ENCODE peak calls at places on chromosomes 12 and 14, in four cellular contexts. One of them, this sample, is unnamed.

GRCh38 chr14:94171208-94171607 is 2.9 kb upstream of the PPP4R4 start:
- DNase-seq in GM23248: peak; percentile 71
- DNase-seq in fibroblast of lung: no peak
- DNase-seq in cardiac muscle cell: no peak
- DNase-seq in this sample: no peak

GRCh38 chr14:100666851-100667250 is 59.8 kb upstream of the DLK1 start:
- DNase-seq in GM23248: no peak
- DNase-seq in fibroblast of lung: no peak
- DNase-seq in cardiac muscle cell: no peak
- DNase-seq in this sample: no peak

GRCh38 chr12:1834186-1834925 is 14.0 kb downstream of the LRTM2 start:
- DNase-seq in GM23248: no peak
- DNase-seq in fibroblast of lung: no peak
- DNase-seq in cardiac muscle cell: no peak
- DNase-seq in this sample: no peak

GRCh38 chr14:61551419-61551818 is 143.9 kb upstream of the HIF1A start:
- DNase-seq in GM23248: no peak
- DNase-seq in fibroblast of lung: no peak
- DNase-seq in cardiac muscle cell: no peak
- DNase-seq in this sample: no peak

GRCh38 chr14:26863736-26864135 is 265.9 kb upstream of the NOVA1 start:
- DNase-seq in GM23248: peak; percentile 72
- DNase-seq in fibroblast of lung: peak; percentile 41
- DNase-seq in cardiac muscle cell: peak; percentile 60
- DNase-seq in this sample: no peak

GRCh38 chr12:68240079-68240478 is 13.3 kb downstream of the IL22 start:
- DNase-seq in GM23248: peak; percentile 96
- DNase-seq in fibroblast of lung: peak; percentile 77
- DNase-seq in cardiac muscle cell: peak; percentile 82
- DNase-seq in this sample: peak; percentile 44

GRCh38 chr12:105084251-105085250 is at the start of gene ALDH1L2:
- DNase-seq in GM23248: peak; percentile 97
- DNase-seq in fibroblast of lung: peak; percentile 93
- DNase-seq in cardiac muscle cell: peak; percentile 96
- DNase-seq in this sample: peak; percentile 94

GRCh38 chr12:67650127-67650495 is 1.6 kb downstream of the DYRK2 start:
- DNase-seq in GM23248: no peak
- DNase-seq in fibroblast of lung: peak; percentile 18
- DNase-seq in cardiac muscle cell: no peak
- DNase-seq in this sample: peak; percentile 41

GRCh38 chr12:30952036-30952435 is 25.5 kb downstream of the TSPAN11 start:
- DNase-seq in GM23248: peak; percentile 21
- DNase-seq in fibroblast of lung: no peak
- DNase-seq in cardiac muscle cell: no peak
- DNase-seq in this sample: no peak

GRCh38 chr14:35964736-35965135 is 138.6 kb downstream of the BRMS1L start:
- DNase-seq in GM23248: no peak
- DNase-seq in fibroblast of lung: no peak
- DNase-seq in cardiac muscle cell: no peak
- DNase-seq in this sample: no peak

GRCh38 chr12:113190761-113191160 is 5.2 kb downstream of the RITA1 start:
- DNase-seq in GM23248: peak; percentile 28
- DNase-seq in fibroblast of lung: peak; percentile 42
- DNase-seq in cardiac muscle cell: peak; percentile 30
- DNase-seq in this sample: no peak

GRCh38 chr12:123896786-123897185 is 75.8 kb downstream of the CCDC92 start:
- DNase-seq in GM23248: peak; percentile 84
- DNase-seq in fibroblast of lung: peak; percentile 82
- DNase-seq in cardiac muscle cell: peak; percentile 78
- DNase-seq in this sample: no peak

GRCh38 chr14:53152627-53152908 is 555 bp downstream of the DDHD1 start:
- DNase-seq in GM23248: peak; percentile 62
- DNase-seq in fibroblast of lung: peak; percentile 17
- DNase-seq in cardiac muscle cell: no peak
- DNase-seq in this sample: no peak

GRCh38 chr12:12804432-12804886 is 8.7 kb upstream of the DDX47 start:
- DNase-seq in GM23248: peak; percentile 96
- DNase-seq in fibroblast of lung: peak; percentile 64
- DNase-seq in cardiac muscle cell: no peak
- DNase-seq in this sample: no peak

GRCh38 chr14:22598896-22599244 is 770 bp downstream of the ABHD4 start:
- DNase-seq in GM23248: peak; percentile 86
- DNase-seq in fibroblast of lung: peak; percentile 71
- DNase-seq in cardiac muscle cell: peak; percentile 44
- DNase-seq in this sample: peak; percentile 64

GRCh38 chr12:19198272-19198671 is 68.7 kb downstream of the PLEKHA5 start:
- DNase-seq in GM23248: peak; percentile 73
- DNase-seq in fibroblast of lung: peak; percentile 32
- DNase-seq in cardiac muscle cell: peak; percentile 56
- DNase-seq in this sample: no peak

GRCh38 chr12:68769941-68770340 is 24.0 kb downstream of the SLC35E3 start:
- DNase-seq in GM23248: no peak
- DNase-seq in fibroblast of lung: no peak
- DNase-seq in cardiac muscle cell: no peak
- DNase-seq in this sample: no peak

GRCh38 chr14:71266994-71267636 is 359.9 kb downstream of the PCNX1 start:
- DNase-seq in GM23248: peak; percentile 87
- DNase-seq in fibroblast of lung: peak; percentile 19
- DNase-seq in cardiac muscle cell: peak; percentile 55
- DNase-seq in this sample: no peak

GRCh38 chr14:55221186-55221585 is 29.8 kb upstream of the DLGAP5 start:
- DNase-seq in GM23248: peak; percentile 67
- DNase-seq in fibroblast of lung: peak; percentile 31
- DNase-seq in cardiac muscle cell: peak; percentile 61
- DNase-seq in this sample: no peak

GRCh38 chr12:108576660-108577234 is 14.4 kb downstream of the ISCU start:
- DNase-seq in GM23248: no peak
- DNase-seq in fibroblast of lung: no peak
- DNase-seq in cardiac muscle cell: no peak
- DNase-seq in this sample: no peak

GRCh38 chr12:89918172-89918880 is 209.7 kb upstream of the ATP2B1 start:
- DNase-seq in GM23248: no peak
- DNase-seq in fibroblast of lung: peak; percentile 4
- DNase-seq in cardiac muscle cell: no peak
- DNase-seq in this sample: no peak

GRCh38 chr12:3038166-3038565 is 39.0 kb upstream of the TSPAN9 start:
- DNase-seq in GM23248: no peak
- DNase-seq in fibroblast of lung: no peak
- DNase-seq in cardiac muscle cell: no peak
- DNase-seq in this sample: no peak
- H3K4me1 ChIP-seq in GM23248: no peaks in the 10 kb centered on the region
- H3K4me1 ChIP-seq in fibroblast of lung: no peaks in the 10 kb centered on the region
- H3K4me1 ChIP-seq in cardiac muscle cell: peaks cover 9% of the 10 kb centered on the region
- H3K4me1 ChIP-seq in this sample: peaks cover 25% of the 10 kb centered on the region

GRCh38 chr14:59355101-59355500 is 110.1 kb downstream of the GPR135 start:
- DNase-seq in GM23248: no peak
- DNase-seq in fibroblast of lung: no peak
- DNase-seq in cardiac muscle cell: no peak
- DNase-seq in this sample: no peak
- H3K4me1 ChIP-seq in GM23248: peaks cover 37% of the 10 kb centered on the region
- H3K4me1 ChIP-seq in fibroblast of lung: peaks cover 3% of the 10 kb centered on the region
- H3K4me1 ChIP-seq in cardiac muscle cell: peaks cover 38% of the 10 kb centered on the region
- H3K4me1 ChIP-seq in this sample: no peaks in the 10 kb centered on the region

GRCh38 chr12:120801146-120801545 is 75.5 kb downstream of the ACADS start:
- DNase-seq in GM23248: no peak
- DNase-seq in fibroblast of lung: no peak
- DNase-seq in cardiac muscle cell: no peak
- DNase-seq in this sample: no peak

GRCh38 chr12:120800665-120801064 is 75.0 kb downstream of the ACADS start:
- DNase-seq in GM23248: no peak
- DNase-seq in fibroblast of lung: no peak
- DNase-seq in cardiac muscle cell: no peak
- DNase-seq in this sample: no peak

GRCh38 chr12:120798696-120799095 is 73.1 kb downstream of the ACADS start:
- DNase-seq in GM23248: no peak
- DNase-seq in fibroblast of lung: no peak
- DNase-seq in cardiac muscle cell: no peak
- DNase-seq in this sample: no peak

GRCh38 chr12:120797677-120798642 is 72.3 kb downstream of the ACADS start:
- DNase-seq in GM23248: no peak
- DNase-seq in fibroblast of lung: no peak
- DNase-seq in cardiac muscle cell: no peak
- DNase-seq in this sample: no peak

GRCh38 chr12:120799417-120800045 is 73.9 kb downstream of the ACADS start:
- DNase-seq in GM23248: no peak
- DNase-seq in fibroblast of lung: no peak
- DNase-seq in cardiac muscle cell: no peak
- DNase-seq in this sample: no peak
- H3K4me1 ChIP-seq in GM23248: no peaks in the 10 kb centered on the region
- H3K4me1 ChIP-seq in fibroblast of lung: no peaks in the 10 kb centered on the region
- H3K4me1 ChIP-seq in cardiac muscle cell: peaks cover 23% of the 10 kb centered on the region
- H3K4me1 ChIP-seq in this sample: no peaks in the 10 kb centered on the region

DNA sequence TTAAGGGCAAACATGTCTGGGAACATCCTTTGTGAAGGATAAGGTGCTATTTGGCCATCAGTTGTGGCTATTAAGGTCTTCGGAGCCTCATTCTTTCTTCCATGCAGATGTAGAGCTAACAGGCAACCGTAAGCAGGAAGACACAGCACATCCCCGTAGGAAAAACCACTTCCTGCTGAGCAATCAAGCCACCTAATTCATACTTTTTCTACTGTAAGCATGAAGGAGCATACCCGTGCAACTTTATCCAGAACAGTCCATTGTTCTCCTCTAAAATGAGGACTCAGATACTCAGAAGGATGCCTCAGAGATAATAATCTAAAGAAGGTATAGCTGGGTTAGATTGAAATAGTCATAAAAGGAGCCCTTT is 232.0 kb downstream of the PPM1H start:
- DNase-seq in GM23248: peak; percentile 78
- DNase-seq in fibroblast of lung: no peak
- DNase-seq in cardiac muscle cell: peak; percentile 61
- DNase-seq in this sample: no peak
- H3K4me1 ChIP-seq in GM23248: peaks cover 66% of the 10 kb centered on the region
- H3K4me1 ChIP-seq in fibroblast of lung: peaks cover 20% of the 10 kb centered on the region
- H3K4me1 ChIP-seq in cardiac muscle cell: no peaks in the 10 kb centered on the region
- H3K4me1 ChIP-seq in this sample: no peaks in the 10 kb centered on the region

GRCh38 chr14:91241848-91242247 is 2.7 kb downstream of the GPR68 start:
- DNase-seq in GM23248: no peak
- DNase-seq in fibroblast of lung: no peak
- DNase-seq in cardiac muscle cell: no peak
- DNase-seq in this sample: no peak
- H3K4me1 ChIP-seq in GM23248: peaks cover 33% of the 10 kb centered on the region
- H3K4me1 ChIP-seq in fibroblast of lung: peaks cover 7% of the 10 kb centered on the region
- H3K4me1 ChIP-seq in cardiac muscle cell: no peaks in the 10 kb centered on the region
- H3K4me1 ChIP-seq in this sample: no peaks in the 10 kb centered on the region

GRCh38 chr12:52207895-52208294 is 16.1 kb upstream of the KRT80 start:
- DNase-seq in GM23248: peak; percentile 86
- DNase-seq in fibroblast of lung: peak; percentile 36
- DNase-seq in cardiac muscle cell: peak; percentile 76
- DNase-seq in this sample: peak; percentile 98
- H3K4me1 ChIP-seq in GM23248: peaks cover 63% of the 10 kb centered on the region
- H3K4me1 ChIP-seq in fibroblast of lung: peaks cover 15% of the 10 kb centered on the region
- H3K4me1 ChIP-seq in cardiac muscle cell: no peaks in the 10 kb centered on the region
- H3K4me1 ChIP-seq in this sample: peaks cover 53% of the 10 kb centered on the region

GRCh38 chr12:95613021-95613420 is 61.7 kb upstream of the USP44 start:
- DNase-seq in GM23248: no peak
- DNase-seq in fibroblast of lung: no peak
- DNase-seq in cardiac muscle cell: no peak
- DNase-seq in this sample: no peak
- H3K4me1 ChIP-seq in GM23248: peaks cover 18% of the 10 kb centered on the region
- H3K4me1 ChIP-seq in fibroblast of lung: no peaks in the 10 kb centered on the region
- H3K4me1 ChIP-seq in cardiac muscle cell: no peaks in the 10 kb centered on the region
- H3K4me1 ChIP-seq in this sample: peaks cover 61% of the 10 kb centered on the region

GRCh38 chr12:111360325-111360930 is 8.5 kb downstream of the PHETA1 start:
- DNase-seq in GM23248: no peak
- DNase-seq in fibroblast of lung: no peak
- DNase-seq in cardiac muscle cell: no peak
- DNase-seq in this sample: no peak

GRCh38 chr12:111361073-111361716 is 7.7 kb downstream of the PHETA1 start:
- DNase-seq in GM23248: no peak
- DNase-seq in fibroblast of lung: no peak
- DNase-seq in cardiac muscle cell: no peak
- DNase-seq in this sample: no peak

GRCh38 chr12:111362687-111363475 is 6.0 kb downstream of the PHETA1 start:
- DNase-seq in GM23248: no peak
- DNase-seq in fibroblast of lung: no peak
- DNase-seq in cardiac muscle cell: no peak
- DNase-seq in this sample: no peak

GRCh38 chr12:111363578-111363977 is 5.3 kb downstream of the PHETA1 start:
- DNase-seq in GM23248: peak; percentile 53
- DNase-seq in fibroblast of lung: no peak
- DNase-seq in cardiac muscle cell: peak; percentile 63
- DNase-seq in this sample: peak; percentile 36

DNA sequence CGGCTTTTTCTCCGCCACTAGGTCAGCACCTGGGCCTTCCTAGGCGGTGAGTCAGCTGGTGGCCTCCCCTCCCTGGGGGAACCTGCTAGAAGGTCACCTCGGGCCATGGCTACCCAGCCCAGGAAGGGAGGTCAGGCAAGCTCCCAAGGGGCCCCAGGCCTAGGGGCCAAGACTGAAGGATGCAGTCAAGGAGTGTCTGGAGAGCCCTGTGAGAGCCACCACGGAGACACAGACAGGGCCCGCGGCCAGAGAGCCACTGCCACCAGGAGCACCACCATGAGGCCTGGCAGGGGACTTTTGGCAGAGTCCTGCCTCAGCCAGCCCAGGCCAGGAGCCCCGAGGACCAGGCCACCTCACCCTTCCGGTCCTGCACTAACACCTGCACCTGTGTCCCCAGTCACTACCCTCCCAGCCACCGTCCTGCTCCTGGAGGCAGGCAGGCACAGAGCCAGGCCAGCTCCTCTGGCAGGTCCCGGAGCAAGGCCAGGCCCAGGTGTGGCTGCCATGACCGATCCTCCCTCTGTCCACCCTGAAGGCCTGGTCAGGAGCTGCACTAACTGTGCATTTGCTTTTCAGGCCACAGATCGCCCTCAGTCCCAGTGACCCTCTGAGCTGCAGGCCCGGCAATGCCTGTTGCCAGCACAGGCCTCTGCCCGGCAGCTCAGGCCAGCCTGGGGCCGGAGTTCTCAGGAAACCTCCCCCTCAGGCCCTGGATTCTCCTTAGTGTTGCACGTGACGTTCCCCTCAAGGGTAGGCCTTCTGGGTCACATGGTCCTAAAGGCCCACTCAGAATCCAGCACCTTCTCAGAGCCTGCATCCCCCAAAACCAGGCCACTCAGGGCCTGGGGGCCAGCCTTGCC is 6.9 kb downstream of the PHETA1 start:
- DNase-seq in GM23248: no peak
- DNase-seq in fibroblast of lung: no peak
- DNase-seq in cardiac muscle cell: no peak
- DNase-seq in this sample: peak; percentile 78
- H3K4me1 ChIP-seq in GM23248: peaks cover 6% of the 10 kb centered on the region
- H3K4me1 ChIP-seq in fibroblast of lung: peaks cover 2% of the 10 kb centered on the region
- H3K4me1 ChIP-seq in cardiac muscle cell: no peaks in the 10 kb centered on the region
- H3K4me1 ChIP-seq in this sample: peaks cover 66% of the 10 kb centered on the region

This sample was measured in body of pancreas.